ENCODE peak calls at places on chromosomes 11 and 22, in seven cellular contexts. Y, W, T, V, M, B and U are unnamed samples.

GRCh38 chr11:79413258-79413657 is 27.6 kb downstream of the TENM4 start:
- DNase-seq in Y (peak; percentile 77), W (no peak), T (no peak), V (no peak), M (no peak), B (no peak), U (no peak)

GRCh38 chr22:46090051-46090591 is 60.2 kb upstream of the PPARA start:
- DNase-seq in Y (no peak), W (no peak), T (no peak), V (no peak), M (no peak), B (no peak), U (no peak)

GRCh38 chr22:23762866-23763578 is at the start of gene C22orf15:
- DNase-seq in Y (peak; percentile 19), W (no peak), T (peak; percentile 71), V (no peak), M (no peak), B (no peak), U (no peak)

GRCh38 chr11:64090811-64091516 is 55.2 kb downstream of the FLRT1 start:
- DNase-seq in Y (no peak), W (no peak), T (no peak), V (peak; percentile 49), M (no peak), B (no peak), U (no peak)

GRCh38 chr11:6719588-6719987 is 36.4 kb upstream of the MRPL17 start:
- DNase-seq in Y (no peak), W (no peak), T (no peak), V (no peak), M (no peak), B (no peak), U (no peak)

GRCh38 chr22:27719535-27720227 is 81.9 kb downstream of the MN1 start:
- DNase-seq in Y (no peak), W (no peak), T (no peak), V (peak; percentile 62), M (peak; percentile 40), B (no peak), U (no peak)

GRCh38 chr11:84685976-84686375 is 941.2 kb downstream of the DLG2 start:
- DNase-seq in Y (no peak), W (no peak), T (no peak), V (no peak), M (no peak), B (no peak), U (no peak)

GRCh38 chr11:105229257-105229656 is 89.7 kb upstream of the CARD18 start:
- DNase-seq in Y (no peak), W (no peak), T (no peak), V (no peak), M (no peak), B (no peak), U (no peak)

GRCh38 chr11:6812391-6813005 is 13.0 kb upstream of the OR6A2 start:
- DNase-seq in Y (peak; percentile 57), W (peak; percentile 15), T (no peak), V (peak; percentile 63), M (peak; percentile 48), B (peak; percentile 11), U (peak; percentile 44)

GRCh38 chr11:69005183-69005630 is 7.8 kb downstream of the MRGPRF start:
- DNase-seq in Y (no peak), W (no peak), T (no peak), V (no peak), M (no peak), B (no peak), U (no peak)

GRCh38 chr11:69003866-69004311 is 9.2 kb downstream of the MRGPRF start:
- DNase-seq in Y (no peak), W (no peak), T (no peak), V (no peak), M (no peak), B (no peak), U (no peak)

GRCh38 chr11:69005631-69006368 is 7.2 kb downstream of the MRGPRF start:
- DNase-seq in Y (no peak), W (no peak), T (no peak), V (no peak), M (no peak), B (no peak), U (no peak)

GRCh38 chr11:69003301-69003865 is 9.7 kb downstream of the MRGPRF start:
- DNase-seq in Y (no peak), W (no peak), T (no peak), V (no peak), M (no peak), B (no peak), U (no peak)

GRCh38 chr11:69004411-69005182 is 8.4 kb downstream of the MRGPRF start:
- DNase-seq in Y (peak; percentile 28), W (no peak), T (no peak), V (no peak), M (no peak), B (no peak), U (no peak)
- TF ChIP-seq YY1 in Y (no peak), W (no peak), T (no peak), V (no peak), M (no peak), B (no peak), U (no peak)

GRCh38 chr22:37747090-37747714 is 50.4 kb downstream of the TRIOBP start:
- DNase-seq in Y (peak; percentile 60), W (no peak), T (no peak), V (peak; percentile 27), M (no peak), B (no peak), U (no peak)

GRCh38 chr22:37746366-37747089 is 49.7 kb downstream of the TRIOBP start:
- DNase-seq in Y (peak; percentile 55), W (no peak), T (peak; percentile 71), V (peak; percentile 64), M (no peak), B (no peak), U (no peak)

GRCh38 chr22:37748659-37749058 is 51.8 kb downstream of the TRIOBP start:
- DNase-seq in Y (no peak), W (no peak), T (no peak), V (no peak), M (no peak), B (no peak), U (no peak)

GRCh38 chr22:37749223-37749622 is 52.4 kb downstream of the TRIOBP start:
- DNase-seq in Y (no peak), W (no peak), T (no peak), V (no peak), M (no peak), B (no peak), U (no peak)

DNA sequence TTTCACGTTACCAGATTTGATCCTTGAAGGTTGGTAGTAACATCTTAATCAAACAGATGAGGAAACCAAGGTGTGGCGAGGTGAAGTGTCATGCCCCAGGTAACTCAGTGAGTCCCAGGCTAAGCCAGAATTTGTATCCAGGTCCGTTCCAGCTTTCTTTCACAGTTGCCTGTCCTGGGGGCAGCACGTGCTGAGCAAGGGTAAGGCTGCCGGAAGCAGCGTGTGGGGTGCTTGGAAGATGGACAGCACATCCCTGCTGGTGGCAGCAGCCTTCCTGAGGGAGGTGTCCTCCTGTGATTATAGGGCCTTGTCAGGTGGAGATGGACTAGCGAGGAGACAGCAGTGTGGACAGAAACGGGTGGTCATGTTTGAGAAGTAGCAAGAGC is 50.9 kb downstream of the TRIOBP start:
- DNase-seq in Y (no peak), W (no peak), T (no peak), V (no peak), M (no peak), B (no peak), U (no peak)
- H3K4me3 ChIP-seq in Y (peak overlapping the region; percentile 84), W (peak overlapping the region; percentile 98), T (no peak overlapping the region), V (peak overlapping the region; percentile 73), M (no peak overlapping the region), B (peak overlapping the region; percentile 96), U (no peak overlapping the region)

GRCh38 chr11:128688031-128688713 is 5.7 kb upstream of the FLI1 start:
- DNase-seq in Y (no peak), W (no peak), T (peak; percentile 71), V (no peak), M (no peak), B (no peak), U (no peak)
- H3K27me3 ChIP-seq in Y (peaks cover 12% of the 10 kb centered on the region), W (peaks cover 12% of the 10 kb centered on the region), T (peaks cover 100% of the 10 kb centered on the region), V (peaks cover 70% of the 10 kb centered on the region), M (peaks cover 16% of the 10 kb centered on the region), B (peaks cover 24% of the 10 kb centered on the region), U (peaks cover 100% of the 10 kb centered on the region)

DNA sequence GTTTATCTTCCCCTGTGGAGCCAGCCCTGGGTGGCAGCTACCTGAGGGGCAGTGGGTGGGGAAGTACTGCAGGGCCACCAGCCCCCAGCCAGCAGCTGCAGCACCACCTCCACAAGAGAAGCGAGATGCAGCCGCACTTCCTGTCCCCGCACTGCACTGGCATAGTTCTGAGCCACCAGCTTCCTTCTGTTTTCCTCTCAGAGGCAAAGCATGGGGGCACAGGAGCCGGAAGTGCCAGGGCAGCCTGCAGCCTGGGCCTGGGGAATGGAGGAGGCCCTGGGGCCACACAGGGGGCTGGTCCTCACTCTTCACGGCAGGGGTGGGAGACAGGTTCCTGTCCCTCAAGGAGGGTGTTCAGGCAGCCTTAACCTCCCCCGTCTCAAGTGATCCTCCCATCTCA is 11.9 kb upstream of the SH3BP1 start:
- DNase-seq in Y (no peak), W (no peak), T (no peak), V (no peak), M (no peak), B (no peak), U (no peak)
- TF ChIP-seq YY1 in Y (no peak), W (no peak), T (no peak), V (no peak), M (no peak), B (no peak), U (no peak)

DNA sequence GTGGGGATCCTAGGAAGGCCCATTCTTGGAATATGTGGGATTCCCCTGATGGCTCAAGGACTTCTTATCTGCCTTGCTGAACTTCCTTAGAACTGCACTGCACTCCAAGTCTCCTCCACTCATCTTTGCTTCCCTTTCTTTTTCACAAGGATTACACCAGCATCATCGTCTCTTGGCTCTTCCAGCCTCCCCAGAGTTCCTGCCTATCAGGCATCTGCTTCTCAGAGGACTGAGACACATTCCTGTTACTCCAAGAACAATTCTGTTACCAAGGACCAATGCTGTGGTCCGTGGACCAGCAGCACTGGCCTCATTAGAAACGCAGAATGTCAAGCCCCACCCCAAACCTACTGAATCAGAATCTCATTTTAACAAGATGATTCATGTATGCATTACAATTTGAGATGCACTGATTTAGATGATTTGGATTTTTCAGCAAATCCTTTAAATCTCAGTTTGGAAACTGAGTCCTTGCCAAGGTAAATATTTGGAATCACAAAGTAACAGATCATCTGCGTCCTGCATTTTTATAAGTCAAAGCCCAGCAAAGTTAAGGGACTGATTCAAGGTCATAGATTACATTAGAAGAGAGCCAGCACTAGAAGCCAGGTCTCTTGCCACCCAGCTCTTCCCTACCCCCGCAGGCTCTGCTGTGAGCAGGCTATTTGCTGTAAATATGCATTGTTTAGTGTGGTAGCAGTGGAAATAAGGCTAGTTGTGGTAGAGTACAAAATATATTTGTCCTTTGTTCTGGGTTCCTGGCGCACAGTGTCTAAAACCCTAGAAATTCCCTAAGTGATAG is 110.9 kb downstream of the SWAP70 start:
- DNase-seq in Y (no peak), W (no peak), T (no peak), V (no peak), M (no peak), B (no peak), U (no peak)
- H3K4me3 ChIP-seq in Y (no peak overlapping the region), W (no peak overlapping the region), T (no peak overlapping the region), V (no peak overlapping the region), M (no peak overlapping the region), B (no peak overlapping the region), U (no peak overlapping the region)

GRCh38 chr11:3198815-3199214 is 19.8 kb downstream of the MRGPRG start:
- DNase-seq in Y (no peak), W (no peak), T (no peak), V (no peak), M (no peak), B (no peak), U (no peak)
- H3K27me3 ChIP-seq in Y (peaks cover 22% of the 10 kb centered on the region), W (peaks cover 22% of the 10 kb centered on the region), T (peaks cover 20% of the 10 kb centered on the region), V (peaks cover 65% of the 10 kb centered on the region), M (peaks cover 25% of the 10 kb centered on the region), B (no peaks in the 10 kb centered on the region), U (peaks cover 16% of the 10 kb centered on the region)

GRCh38 chr22:17084554-17085276 is at the start of gene IL17RA:
- DNase-seq in Y (peak; percentile 77), W (peak; percentile 66), T (peak; percentile 95), V (peak; percentile 98), M (peak; percentile 74), B (peak; percentile 68), U (peak; percentile 65)
- TF ChIP-seq YY1 in Y (no peak), W (no peak), T (no peak), V (no peak), M (no peak), B (no peak), U (no peak)